ENCODE peak calls at places on chromosomes 1 and 21, in ten cellular contexts. One of them, this sample, is unnamed.

GRCh38 chr1:197180252-197180878 is 33.9 kb upstream of the ASPM start:
- DNase-seq in NCI-H345: peak; percentile 43
- DNase-seq in posterior cingulate gyrus: no peak
- DNase-seq in GM12864: no peak
- DNase-seq in CD4-positive, CD25-positive, alpha-beta regulatory T cell: no peak
- DNase-seq in osteocyte: no peak
- DNase-seq in activated T-helper 1 cell treated with Interleukin-2 at 50 U/mL for 16 hours: no peak
- DNase-seq in Daoy: peak; percentile 16
- DNase-seq in WTC11: no peak
- DNase-seq in HEK293T: peak; percentile 47
- DNase-seq in this sample: peak; percentile 26

GRCh38 chr1:62281922-62282555 is 37.2 kb downstream of the KANK4 start:
- DNase-seq in NCI-H345: no peak
- DNase-seq in GM12864: no peak
- DNase-seq in Daoy: peak; percentile 26
- DNase-seq in activated T-helper 1 cell treated with Interleukin-2 at 50 U/mL for 16 hours: no peak
- DNase-seq in CD4-positive, CD25-positive, alpha-beta regulatory T cell: no peak
- DNase-seq in posterior cingulate gyrus: no peak
- DNase-seq in osteocyte: no peak
- DNase-seq in WTC11: no peak
- DNase-seq in HEK293T: no peak
- DNase-seq in this sample: no peak

GRCh38 chr21:28378026-28378425 is 614.7 kb downstream of the LTN1 start:
- DNase-seq in posterior cingulate gyrus: no peak
- DNase-seq in osteocyte: no peak
- DNase-seq in NCI-H345: no peak
- DNase-seq in Daoy: no peak
- DNase-seq in CD4-positive, CD25-positive, alpha-beta regulatory T cell: no peak
- DNase-seq in WTC11: no peak
- DNase-seq in HEK293T: no peak
- DNase-seq in GM12864: no peak
- DNase-seq in activated T-helper 1 cell treated with Interleukin-2 at 50 U/mL for 16 hours: no peak
- DNase-seq in this sample: no peak

GRCh38 chr21:37073417-37074194 is 552 bp downstream of the TTC3 start:
- DNase-seq in Daoy: peak; percentile 55
- DNase-seq in posterior cingulate gyrus: peak; percentile 73
- DNase-seq in NCI-H345: peak; percentile 69
- DNase-seq in activated T-helper 1 cell treated with Interleukin-2 at 50 U/mL for 16 hours: peak; percentile 46
- DNase-seq in HEK293T: peak; percentile 35
- DNase-seq in CD4-positive, CD25-positive, alpha-beta regulatory T cell: peak; percentile 62
- DNase-seq in osteocyte: peak; percentile 87
- DNase-seq in WTC11: no peak
- DNase-seq in GM12864: peak; percentile 39
- DNase-seq in this sample: peak; percentile 74

GRCh38 chr1:212624976-212625501 is 16.5 kb downstream of the ATF3 start:
- DNase-seq in activated T-helper 1 cell treated with Interleukin-2 at 50 U/mL for 16 hours: no peak
- DNase-seq in HEK293T: no peak
- DNase-seq in osteocyte: no peak
- DNase-seq in NCI-H345: no peak
- DNase-seq in posterior cingulate gyrus: no peak
- DNase-seq in WTC11: no peak
- DNase-seq in CD4-positive, CD25-positive, alpha-beta regulatory T cell: no peak
- DNase-seq in Daoy: no peak
- DNase-seq in GM12864: no peak
- DNase-seq in this sample: no peak

GRCh38 chr21:31449912-31450535 is 106.0 kb upstream of the TIAM1 start:
- DNase-seq in CD4-positive, CD25-positive, alpha-beta regulatory T cell: no peak
- DNase-seq in posterior cingulate gyrus: no peak
- DNase-seq in GM12864: no peak
- DNase-seq in Daoy: no peak
- DNase-seq in WTC11: no peak
- DNase-seq in HEK293T: no peak
- DNase-seq in osteocyte: no peak
- DNase-seq in activated T-helper 1 cell treated with Interleukin-2 at 50 U/mL for 16 hours: no peak
- DNase-seq in NCI-H345: no peak
- DNase-seq in this sample: no peak

GRCh38 chr1:113917400-113918082 is 11.6 kb upstream of the HIPK1 start:
- DNase-seq in posterior cingulate gyrus: no peak
- DNase-seq in GM12864: no peak
- DNase-seq in Daoy: no peak
- DNase-seq in WTC11: no peak
- DNase-seq in osteocyte: no peak
- DNase-seq in HEK293T: no peak
- DNase-seq in activated T-helper 1 cell treated with Interleukin-2 at 50 U/mL for 16 hours: no peak
- DNase-seq in CD4-positive, CD25-positive, alpha-beta regulatory T cell: no peak
- DNase-seq in NCI-H345: no peak
- DNase-seq in this sample: no peak

GRCh38 chr1:220317161-220317560 is 44.9 kb upstream of the RAB3GAP2 start:
- DNase-seq in activated T-helper 1 cell treated with Interleukin-2 at 50 U/mL for 16 hours: no peak
- DNase-seq in GM12864: no peak
- DNase-seq in CD4-positive, CD25-positive, alpha-beta regulatory T cell: no peak
- DNase-seq in HEK293T: no peak
- DNase-seq in Daoy: no peak
- DNase-seq in osteocyte: no peak
- DNase-seq in posterior cingulate gyrus: no peak
- DNase-seq in WTC11: no peak
- DNase-seq in NCI-H345: no peak
- DNase-seq in this sample: no peak

GRCh38 chr1:236204043-236204442 is 61.7 kb downstream of the GPR137B start:
- DNase-seq in NCI-H345: no peak
- DNase-seq in HEK293T: no peak
- DNase-seq in Daoy: no peak
- DNase-seq in GM12864: no peak
- DNase-seq in WTC11: no peak
- DNase-seq in activated T-helper 1 cell treated with Interleukin-2 at 50 U/mL for 16 hours: no peak
- DNase-seq in CD4-positive, CD25-positive, alpha-beta regulatory T cell: no peak
- DNase-seq in posterior cingulate gyrus: no peak
- DNase-seq in osteocyte: no peak
- DNase-seq in this sample: no peak

GRCh38 chr21:29347274-29347681 is 48.6 kb downstream of the BACH1 start:
- DNase-seq in CD4-positive, CD25-positive, alpha-beta regulatory T cell: no peak
- DNase-seq in NCI-H345: no peak
- DNase-seq in posterior cingulate gyrus: no peak
- DNase-seq in activated T-helper 1 cell treated with Interleukin-2 at 50 U/mL for 16 hours: no peak
- DNase-seq in Daoy: no peak
- DNase-seq in WTC11: no peak
- DNase-seq in HEK293T: no peak
- DNase-seq in osteocyte: no peak
- DNase-seq in GM12864: no peak
- DNase-seq in this sample: no peak

GRCh38 chr1:41850029-41850428 is 68.7 kb downstream of the HIVEP3 start:
- DNase-seq in osteocyte: no peak
- DNase-seq in Daoy: peak; percentile 53
- DNase-seq in WTC11: no peak
- DNase-seq in HEK293T: no peak
- DNase-seq in CD4-positive, CD25-positive, alpha-beta regulatory T cell: no peak
- DNase-seq in GM12864: no peak
- DNase-seq in activated T-helper 1 cell treated with Interleukin-2 at 50 U/mL for 16 hours: no peak
- DNase-seq in NCI-H345: no peak
- DNase-seq in posterior cingulate gyrus: no peak
- DNase-seq in this sample: no peak

GRCh38 chr1:30903343-30904034 is 5.1 kb downstream of the SDC3 start:
- DNase-seq in CD4-positive, CD25-positive, alpha-beta regulatory T cell: no peak
- DNase-seq in HEK293T: no peak
- DNase-seq in WTC11: no peak
- DNase-seq in activated T-helper 1 cell treated with Interleukin-2 at 50 U/mL for 16 hours: no peak
- DNase-seq in posterior cingulate gyrus: no peak
- DNase-seq in Daoy: peak; percentile 57
- DNase-seq in GM12864: no peak
- DNase-seq in osteocyte: no peak
- DNase-seq in NCI-H345: no peak
- DNase-seq in this sample: no peak

GRCh38 chr1:185843971-185844370 is 109.8 kb downstream of the HMCN1 start:
- DNase-seq in NCI-H345: no peak
- DNase-seq in osteocyte: no peak
- DNase-seq in GM12864: no peak
- DNase-seq in CD4-positive, CD25-positive, alpha-beta regulatory T cell: no peak
- DNase-seq in HEK293T: no peak
- DNase-seq in posterior cingulate gyrus: no peak
- DNase-seq in Daoy: no peak
- DNase-seq in WTC11: no peak
- DNase-seq in activated T-helper 1 cell treated with Interleukin-2 at 50 U/mL for 16 hours: no peak
- DNase-seq in this sample: no peak

GRCh38 chr1:36284517-36284916 is 21.7 kb upstream of the SH3D21 start:
- DNase-seq in GM12864: no peak
- DNase-seq in Daoy: no peak
- DNase-seq in WTC11: no peak
- DNase-seq in NCI-H345: no peak
- DNase-seq in activated T-helper 1 cell treated with Interleukin-2 at 50 U/mL for 16 hours: no peak
- DNase-seq in HEK293T: no peak
- DNase-seq in posterior cingulate gyrus: no peak
- DNase-seq in CD4-positive, CD25-positive, alpha-beta regulatory T cell: no peak
- DNase-seq in osteocyte: no peak
- DNase-seq in this sample: no peak

GRCh38 chr21:44773291-44773932 is 28.2 kb downstream of the UBE2G2 start:
- DNase-seq in activated T-helper 1 cell treated with Interleukin-2 at 50 U/mL for 16 hours: no peak
- DNase-seq in posterior cingulate gyrus: no peak
- DNase-seq in HEK293T: no peak
- DNase-seq in CD4-positive, CD25-positive, alpha-beta regulatory T cell: no peak
- DNase-seq in NCI-H345: peak; percentile 97
- DNase-seq in WTC11: no peak
- DNase-seq in GM12864: no peak
- DNase-seq in osteocyte: peak; percentile 91
- DNase-seq in Daoy: peak; percentile 43
- DNase-seq in this sample: no peak

GRCh38 chr21:42760361-42760970 is 107.0 kb downstream of the PDE9A start:
- DNase-seq in Daoy: no peak
- DNase-seq in WTC11: no peak
- DNase-seq in posterior cingulate gyrus: no peak
- DNase-seq in NCI-H345: no peak
- DNase-seq in activated T-helper 1 cell treated with Interleukin-2 at 50 U/mL for 16 hours: no peak
- DNase-seq in osteocyte: no peak
- DNase-seq in GM12864: no peak
- DNase-seq in HEK293T: no peak
- DNase-seq in CD4-positive, CD25-positive, alpha-beta regulatory T cell: no peak
- DNase-seq in this sample: no peak

GRCh38 chr1:7335224-7335879 is 435.7 kb upstream of the VAMP3 start:
- DNase-seq in HEK293T: no peak
- DNase-seq in osteocyte: no peak
- DNase-seq in WTC11: no peak
- DNase-seq in activated T-helper 1 cell treated with Interleukin-2 at 50 U/mL for 16 hours: no peak
- DNase-seq in CD4-positive, CD25-positive, alpha-beta regulatory T cell: no peak
- DNase-seq in GM12864: no peak
- DNase-seq in NCI-H345: peak; percentile 17
- DNase-seq in posterior cingulate gyrus: no peak
- DNase-seq in Daoy: peak; percentile 38
- DNase-seq in this sample: no peak

GRCh38 chr21:34822957-34823356 is 154.2 kb downstream of the CLIC6 start:
- DNase-seq in osteocyte: no peak
- DNase-seq in activated T-helper 1 cell treated with Interleukin-2 at 50 U/mL for 16 hours: no peak
- DNase-seq in HEK293T: no peak
- DNase-seq in CD4-positive, CD25-positive, alpha-beta regulatory T cell: no peak
- DNase-seq in GM12864: no peak
- DNase-seq in WTC11: no peak
- DNase-seq in NCI-H345: no peak
- DNase-seq in Daoy: no peak
- DNase-seq in posterior cingulate gyrus: no peak
- DNase-seq in this sample: no peak

GRCh38 chr1:52551476-52552235 is 1.2 kb downstream of the TUT4 start:
- DNase-seq in Daoy: no peak
- DNase-seq in activated T-helper 1 cell treated with Interleukin-2 at 50 U/mL for 16 hours: peak; percentile 6
- DNase-seq in WTC11: no peak
- DNase-seq in GM12864: no peak
- DNase-seq in osteocyte: no peak
- DNase-seq in posterior cingulate gyrus: no peak
- DNase-seq in NCI-H345: no peak
- DNase-seq in CD4-positive, CD25-positive, alpha-beta regulatory T cell: peak; percentile 8
- DNase-seq in HEK293T: no peak
- DNase-seq in this sample: peak; percentile 20

GRCh38 chr1:232463226-232463625 is 166.7 kb downstream of the SIPA1L2 start:
- DNase-seq in NCI-H345: no peak
- DNase-seq in posterior cingulate gyrus: no peak
- DNase-seq in GM12864: no peak
- DNase-seq in CD4-positive, CD25-positive, alpha-beta regulatory T cell: no peak
- DNase-seq in WTC11: no peak
- DNase-seq in osteocyte: no peak
- DNase-seq in HEK293T: no peak
- DNase-seq in activated T-helper 1 cell treated with Interleukin-2 at 50 U/mL for 16 hours: no peak
- DNase-seq in Daoy: no peak
- DNase-seq in this sample: no peak

GRCh38 chr1:207856276-207857023 is 54.5 kb downstream of the CD34 start:
- DNase-seq in Daoy: no peak
- DNase-seq in GM12864: no peak
- DNase-seq in NCI-H345: no peak
- DNase-seq in activated T-helper 1 cell treated with Interleukin-2 at 50 U/mL for 16 hours: no peak
- DNase-seq in posterior cingulate gyrus: no peak
- DNase-seq in HEK293T: no peak
- DNase-seq in WTC11: no peak
- DNase-seq in CD4-positive, CD25-positive, alpha-beta regulatory T cell: no peak
- DNase-seq in osteocyte: no peak
- DNase-seq in this sample: no peak

GRCh38 chr1:32468791-32469190 is 3.9 kb downstream of the ZBTB8B start:
- DNase-seq in WTC11: no peak
- DNase-seq in NCI-H345: no peak
- DNase-seq in GM12864: no peak
- DNase-seq in HEK293T: no peak
- DNase-seq in activated T-helper 1 cell treated with Interleukin-2 at 50 U/mL for 16 hours: no peak
- DNase-seq in posterior cingulate gyrus: no peak
- DNase-seq in osteocyte: no peak
- DNase-seq in CD4-positive, CD25-positive, alpha-beta regulatory T cell: no peak
- DNase-seq in Daoy: no peak
- DNase-seq in this sample: no peak

GRCh38 chr1:23558140-23558871 is 995 bp downstream of the ID3 start:
- DNase-seq in posterior cingulate gyrus: no peak
- DNase-seq in Daoy: peak; percentile 87
- DNase-seq in activated T-helper 1 cell treated with Interleukin-2 at 50 U/mL for 16 hours: peak; percentile 30
- DNase-seq in WTC11: peak; percentile 52
- DNase-seq in HEK293T: peak; percentile 58
- DNase-seq in GM12864: no peak
- DNase-seq in NCI-H345: peak; percentile 23
- DNase-seq in osteocyte: no peak
- DNase-seq in CD4-positive, CD25-positive, alpha-beta regulatory T cell: peak; percentile 20
- DNase-seq in this sample: peak; percentile 45

GRCh38 chr1:1627842-1628655 is 3.9 kb upstream of the MMP23B start:
- DNase-seq in HEK293T: no peak
- DNase-seq in WTC11: no peak
- DNase-seq in NCI-H345: no peak
- DNase-seq in Daoy: no peak
- DNase-seq in posterior cingulate gyrus: no peak
- DNase-seq in activated T-helper 1 cell treated with Interleukin-2 at 50 U/mL for 16 hours: no peak
- DNase-seq in GM12864: no peak
- DNase-seq in CD4-positive, CD25-positive, alpha-beta regulatory T cell: no peak
- DNase-seq in osteocyte: no peak
- DNase-seq in this sample: peak; percentile 46

This sample was measured in CD4-positive, alpha-beta memory T cell.